ENCODE peak calls at places on chromosomes 5 and 9, in ten cellular contexts. J is NCI-H1417, H is epithelial cell of esophagus, F is NCI-H1105 treated with DMSO at 0.1 percent for 48 hours, W is foreskin keratinocyte, Z is HuH-7.5, T is HTR-8/SVneo, V is astrocyte of the cerebellum, O is adrenal gland, U is left ventricle myocardium superior. D is an unnamed sample.

GRCh38 chr9:112558476-112558875 is 71.8 kb downstream of the KIAA1958 start:
- DNase-seq in O (no peak), Z (no peak), W (peak), V (peak), T (peak), J (no peak), F (no peak), U (no peak), H (peak), D (no peak)

GRCh38 chr5:161966544-161966943 is 101.0 kb upstream of the GABRG2 start:
- DNase-seq in H (peak), T (no peak), W (peak), F (peak), U (no peak), Z (peak), O (no peak), V (peak), J (peak), D (no peak)

GRCh38 chr5:73303139-73304079 is 130.4 kb downstream of the TMEM174 start:
- DNase-seq in H (no peak), V (no peak), Z (no peak), O (no peak), J (no peak), W (no peak), U (no peak), F (no peak), T (no peak), D (no peak)

GRCh38 chr5:72452515-72453259 is 54.5 kb downstream of the ZNF366 start:
- DNase-seq in T (peak), F (no peak), J (no peak), V (peak), O (peak), U (peak), Z (no peak), H (peak), W (peak), D (no peak)

GRCh38 chr5:135371738-135372232 is 27.2 kb downstream of the MACROH2A1 start:
- DNase-seq in T (no peak), W (no peak), U (no peak), O (no peak), V (no peak), F (no peak), Z (no peak), J (no peak), H (peak), D (no peak)

GRCh38 chr5:33272288-33272687 is 168.5 kb upstream of the TARS1 start:
- DNase-seq in T (peak), U (no peak), V (peak), F (no peak), W (peak), O (no peak), J (no peak), Z (no peak), H (peak), D (peak)

GRCh38 chr5:81006955-81007636 is 46.9 kb downstream of the RASGRF2 start:
- DNase-seq in J (no peak), Z (no peak), H (no peak), V (no peak), T (no peak), U (no peak), O (no peak), F (no peak), W (no peak), D (no peak)

GRCh38 chr9:115642285-115642684 is 511.3 kb upstream of the PAPPA start:
- DNase-seq in J (no peak), U (no peak), F (no peak), O (no peak), Z (no peak), T (no peak), V (no peak), H (no peak), W (no peak), D (no peak)

GRCh38 chr5:10607666-10608442 is 44.0 kb downstream of the ANKRD33B start:
- DNase-seq in U (peak), O (peak), Z (no peak), T (no peak), H (no peak), W (no peak), V (no peak), F (no peak), J (no peak), D (no peak)

GRCh38 chr5:74375271-74375670 is 265.3 kb downstream of the ENC1 start:
- DNase-seq in T (no peak), H (no peak), W (no peak), U (no peak), Z (no peak), O (no peak), V (no peak), F (no peak), J (no peak), D (no peak)

GRCh38 chr9:121282309-121283071 is 14.5 kb downstream of the GSN start:
- DNase-seq in F (no peak), O (peak), T (no peak), Z (no peak), V (no peak), U (peak), H (no peak), W (no peak), J (no peak), D (no peak)

GRCh38 chr9:19451240-19452087 is 42.7 kb downstream of the ACER2 start:
- DNase-seq in V (no peak), H (no peak), O (no peak), F (no peak), W (no peak), U (no peak), J (no peak), Z (no peak), T (no peak), D (no peak)

GRCh38 chr5:163041254-163041653 is 396.1 kb upstream of the CCNG1 start:
- DNase-seq in O (no peak), T (no peak), H (no peak), U (no peak), F (no peak), Z (no peak), J (no peak), V (no peak), W (no peak), D (no peak)

GRCh38 chr9:93001036-93001435 is 53.7 kb downstream of the FGD3 start:
- DNase-seq in J (no peak), U (no peak), V (no peak), H (no peak), O (no peak), Z (no peak), W (no peak), F (no peak), T (no peak), D (no peak)

GRCh38 chr5:68898961-68899471 is 194.8 kb upstream of the SLC30A5 start:
- DNase-seq in O (no peak), F (peak), V (peak), H (peak), T (peak), U (no peak), W (peak), Z (no peak), J (no peak), D (peak)